ENCODE peak calls at places on chromosomes 11 and 22, in eight cellular contexts. N is endothelial cell; C is ovary; D is iPS-NIHi11; L is stimulated activated CD8-positive, alpha-beta memory T cell treated with anti-CD3 and anti-CD28 coated beads, Interleukin-7, amount 100 ng/mL, for 1 hour; O is choroid plexus epithelial cell; S is activated T-helper 1 cell treated with anti-CD3 and anti-CD28 coated beads, Interleukin-2, amount 50 U/mL, for 16 hours; K is cerebellar nuclear complex. G is an unnamed sample.

GRCh38 chr11:37747121-37747520 is 1149.1 kb upstream of the RAG2 start:
- DNase-seq in N (no peak), C (no peak), O (no peak), L (no peak), S (no peak), D (no peak), K (no peak), G (no peak)

GRCh38 chr11:35141538-35141937 is 2.6 kb downstream of the CD44 start:
- DNase-seq in N (no peak), O (no peak), K (no peak), L (no peak), S (no peak), D (no peak), C (no peak), G (no peak)

GRCh38 chr11:132125855-132126841 is 755.7 kb downstream of the NTM start:
- DNase-seq in N (peak; percentile 33), S (no peak), O (peak; percentile 33), K (no peak), D (peak; percentile 30), C (no peak), L (no peak), G (peak; percentile 22)

GRCh38 chr11:43693731-43694130 is 13.2 kb downstream of the HSD17B12 start:
- DNase-seq in D (no peak), L (no peak), N (no peak), S (no peak), K (no peak), C (no peak), O (no peak), G (no peak)

GRCh38 chr11:19880088-19880345 is 167.4 kb downstream of the NAV2 start:
- DNase-seq in K (no peak), L (no peak), C (no peak), O (no peak), N (no peak), D (no peak), S (no peak), G (no peak)

GRCh38 chr11:126233391-126233790 is 21.8 kb downstream of the FAM118B start:
- DNase-seq in L (no peak), C (no peak), S (no peak), N (no peak), K (no peak), O (peak; percentile 73), D (no peak), G (no peak)

GRCh38 chr11:33742249-33742851 is 6.1 kb upstream of the CD59 start:
- DNase-seq in S (no peak), D (no peak), O (peak; percentile 66), N (no peak), L (no peak), C (no peak), K (no peak), G (no peak)

GRCh38 chr11:68015467-68015866 is 5.3 kb downstream of the ALDH3B1 start:
- DNase-seq in C (no peak), D (no peak), O (no peak), S (no peak), K (no peak), N (no peak), L (no peak), G (no peak)

GRCh38 chr11:70474710-70475109 is 76.4 kb downstream of the CTTN start:
- DNase-seq in L (no peak), D (no peak), C (no peak), O (no peak), S (no peak), K (no peak), N (no peak), G (no peak)

GRCh38 chr11:127392575-127392974 is 392.0 kb upstream of the KIRREL3 start:
- DNase-seq in L (no peak), D (peak; percentile 35), S (no peak), K (no peak), C (no peak), O (no peak), N (no peak), G (no peak)

GRCh38 chr11:100753562-100753961 is 66.5 kb downstream of the ARHGAP42 start:
- DNase-seq in D (no peak), S (no peak), N (peak; percentile 33), L (no peak), C (no peak), K (no peak), O (no peak), G (no peak)

GRCh38 chr22:40592352-40593113 is 44.0 kb downstream of the MRTFA start:
- DNase-seq in K (no peak), N (no peak), O (no peak), L (no peak), D (no peak), C (no peak), S (no peak), G (no peak)

GRCh38 chr11:24239016-24239720 is 257.7 kb upstream of the LUZP2 start:
- DNase-seq in D (no peak), O (peak; percentile 82), K (no peak), L (no peak), C (no peak), N (no peak), S (no peak), G (no peak)

GRCh38 chr11:69364901-69365300 is 70.9 kb downstream of the MYEOV start:
- DNase-seq in S (no peak), D (no peak), L (no peak), C (no peak), O (no peak), N (no peak), K (no peak), G (no peak)

GRCh38 chr11:1655168-1656060 is 25.8 kb downstream of the KRTAP5-5 start:
- DNase-seq in C (no peak), N (no peak), K (no peak), S (no peak), D (no peak), L (no peak), O (no peak), G (no peak)

GRCh38 chr11:30346068-30346688 is 23.3 kb downstream of the ARL14EP start:
- DNase-seq in C (no peak), N (peak; percentile 22), K (no peak), L (no peak), D (peak; percentile 51), S (no peak), O (peak; percentile 79), G (no peak)

GRCh38 chr11:13262096-13262495 is 15.5 kb upstream of the BMAL1 start:
- DNase-seq in O (no peak), N (no peak), C (no peak), S (no peak), K (no peak), D (no peak), L (no peak), G (no peak)

GRCh38 chr11:57547854-57548377 is 10.5 kb downstream of the SMTNL1 start:
- DNase-seq in L (no peak), K (no peak), N (no peak), C (peak; percentile 66), D (peak; percentile 2), O (no peak), S (no peak), G (peak; percentile 74)

GRCh38 chr11:46472662-46472994 is 81.1 kb upstream of the CHRM4 start:
- DNase-seq in N (no peak), S (no peak), K (no peak), C (no peak), O (no peak), D (no peak), L (no peak), G (no peak)

GRCh38 chr11:70675697-70676374 is 277.5 kb downstream of the CTTN start:
- DNase-seq in S (no peak), K (no peak), O (no peak), C (no peak), N (no peak), D (no peak), L (no peak), G (no peak)

GRCh38 chr11:24935059-24935458 is 438.2 kb downstream of the LUZP2 start:
- DNase-seq in O (peak; percentile 44), L (no peak), K (no peak), D (no peak), S (no peak), N (no peak), C (no peak), G (no peak)

GRCh38 chr11:665062-665706 is 28.1 kb downstream of the DRD4 start:
- DNase-seq in N (no peak), D (no peak), C (no peak), O (peak; percentile 16), L (no peak), S (no peak), K (no peak), G (no peak)

GRCh38 chr11:13210424-13210823 is 67.2 kb upstream of the BMAL1 start:
- DNase-seq in K (no peak), C (peak; percentile 63), O (peak; percentile 86), N (peak; percentile 63), S (no peak), L (no peak), D (peak; percentile 73), G (no peak)

GRCh38 chr11:16873289-16873688 is 134.8 kb downstream of the C11orf58 start:
- DNase-seq in O (no peak), L (no peak), S (no peak), D (no peak), K (no peak), N (no peak), C (peak; percentile 24), G (no peak)

GRCh38 chr11:122181893-122182292 is 65.9 kb upstream of the BLID start:
- DNase-seq in C (no peak), S (no peak), N (no peak), L (no peak), K (no peak), O (no peak), D (no peak), G (no peak)

GRCh38 chr11:125091247-125091876 is 20.1 kb downstream of the TMEM218 start:
- DNase-seq in L (no peak), K (no peak), N (peak; percentile 49), C (peak; percentile 53), S (no peak), O (peak; percentile 87), D (peak; percentile 78), G (no peak)

GRCh38 chr22:35915477-35916013 is 113.1 kb downstream of the RBFOX2 start:
- DNase-seq in S (no peak), N (no peak), K (no peak), L (no peak), D (no peak), O (peak; percentile 21), C (no peak), G (no peak)

G was measured in GM12891.